ENCODE peak calls at places on chromosomes 7 and 10, in five cellular contexts. G, E, S, C and M are unnamed samples.

GRCh38 chr7:140230517-140230861 is 53.7 kb upstream of the KDM7A start:
- DNase-seq in E (no peak), S (no peak), C (no peak), G (no peak), M (no peak)

GRCh38 chr7:111232249-111233084 is 141.5 kb downstream of the LRRN3 start:
- DNase-seq in E (peak), S (no peak), C (no peak), G (peak), M (no peak)

GRCh38 chr10:63515002-63515763 is 6.0 kb upstream of the REEP3 start:
- DNase-seq in S (no peak), C (no peak), G (no peak), E (peak), M (no peak)

GRCh38 chr10:58158806-58159205 is 108.9 kb downstream of the IPMK start:
- DNase-seq in E (no peak), S (no peak), C (no peak), G (no peak), M (no peak)

GRCh38 chr7:45221896-45222604 is 64.5 kb downstream of the RAMP3 start:
- DNase-seq in E (no peak), G (no peak), C (no peak), S (no peak), M (no peak)

GRCh38 chr10:88238515-88238914 is 344.6 kb downstream of the RNLS start:
- DNase-seq in S (no peak), E (no peak), C (no peak), G (no peak), M (no peak)

GRCh38 chr7:42770106-42770505 is 141.8 kb downstream of the C7orf25 start:
- DNase-seq in C (no peak), S (no peak), G (no peak), E (no peak), M (no peak)

GRCh38 chr7:148014473-148014872 is 576.1 kb upstream of the C7orf33 start:
- DNase-seq in C (no peak), S (no peak), G (no peak), E (no peak), M (no peak)

DNA sequence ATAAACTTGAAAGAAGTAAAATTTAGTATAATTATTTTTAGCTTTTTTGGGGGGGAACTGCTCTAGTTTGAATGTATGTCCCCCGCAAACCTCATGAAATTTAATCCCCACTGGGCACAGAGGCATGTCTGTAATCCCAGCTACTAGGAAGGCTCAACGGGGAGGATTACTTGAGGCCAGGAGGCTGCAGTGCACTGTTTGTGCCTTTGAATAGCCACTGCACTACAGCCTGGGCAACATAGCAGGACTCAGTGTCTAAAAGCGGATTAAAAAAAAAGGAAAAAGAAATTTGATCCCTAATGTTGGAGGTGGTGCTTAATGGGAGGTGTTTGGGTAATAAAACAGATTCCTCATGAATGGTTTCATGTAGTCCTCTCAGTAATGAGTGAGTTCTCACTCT is 43.1 kb upstream of the PHF14 start:
- DNase-seq in G (no peak), C (no peak), S (no peak), E (no peak), M (no peak)
- TF ChIP-seq CTCF in G (no peak), C (no peak), S (no peak), E (no peak), M (no peak)

GRCh38 chr10:23914641-23915040 is 294.3 kb upstream of the KIAA1217 start:
- DNase-seq in S (no peak), G (no peak), E (no peak), C (no peak), M (no peak)
- TF ChIP-seq CTCF in S (no peak), G (no peak), E (no peak), C (no peak), M (no peak)

GRCh38 chr10:110609592-110609991 is 34.5 kb upstream of the RBM20 start:
- DNase-seq in C (no peak), G (peak), S (no peak), E (no peak), M (no peak)
- TF ChIP-seq CTCF in C (no peak), G (peak), S (no peak), E (no peak), M (no peak)

DNA sequence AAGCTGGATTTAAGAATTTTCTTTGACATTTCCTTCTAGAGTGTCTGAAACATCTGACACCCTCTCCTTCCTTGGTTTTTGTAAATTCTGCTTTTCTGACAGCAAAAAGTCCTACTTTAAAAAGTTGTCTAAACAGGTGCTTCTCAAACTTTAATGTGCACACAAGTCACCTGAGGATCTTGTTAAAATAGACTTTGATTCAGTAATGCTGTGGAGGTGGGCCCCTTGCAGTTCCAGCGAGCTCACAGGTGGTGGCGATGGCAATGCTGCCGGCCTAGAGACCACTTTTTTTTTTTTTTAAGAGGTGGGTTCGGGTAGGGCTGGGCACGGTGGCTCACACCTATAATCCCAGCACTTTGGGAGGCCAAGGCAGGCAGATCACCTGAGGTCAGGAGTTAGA is 77.1 kb downstream of the ABCC2 start:
- DNase-seq in G (peak), S (no peak), E (no peak), C (no peak), M (no peak)
- TF ChIP-seq CTCF in G (peak), S (no peak), E (peak), C (no peak), M (no peak)